ENCODE peak calls at places on chromosomes 12 and 14, in nine cellular contexts. H is cardiac fibroblast, F is hypothalamus, B is endothelial cell, K is epithelial cell of esophagus, N is AG04449, I is AG08395, C is cerebellum, E is hepatocyte. G is an unnamed sample.

GRCh38 chr12:114812384-114812783 is 128.4 kb upstream of the TBX3 start:
- DNase-seq in I (no peak), H (no peak), N (no peak), C (no peak), E (no peak), F (no peak), B (no peak), K (no peak), G (no peak)

GRCh38 chr12:95784286-95784685 is 6.3 kb downstream of the NTN4 start:
- DNase-seq in K (peak; percentile 46), H (peak; percentile 76), E (no peak), I (no peak), C (no peak), F (no peak), B (no peak), N (no peak), G (peak; percentile 37)

GRCh38 chr14:100109594-100109955 is 44.4 kb downstream of the EVL start:
- DNase-seq in E (no peak), F (no peak), H (no peak), N (no peak), K (no peak), C (no peak), I (no peak), B (no peak), G (no peak)

GRCh38 chr14:32343926-32344430 is 14.9 kb downstream of the AKAP6 start:
- DNase-seq in F (no peak), H (no peak), C (no peak), B (no peak), N (no peak), K (peak; percentile 94), I (no peak), E (no peak), G (no peak)

GRCh38 chr12:116601524-116601923 is 42.3 kb downstream of the MAP1LC3B2 start:
- DNase-seq in B (no peak), E (no peak), C (no peak), N (no peak), F (no peak), H (peak; percentile 73), K (peak; percentile 74), I (no peak), G (no peak)

GRCh38 chr12:28780096-28780495 is 369.0 kb upstream of the FAR2 start:
- DNase-seq in N (peak; percentile 21), K (peak; percentile 70), B (no peak), F (no peak), C (no peak), H (peak; percentile 87), E (peak; percentile 30), I (peak; percentile 62), G (peak; percentile 28)

GRCh38 chr12:61546296-61546695 is 713.9 kb upstream of the USP15 start:
- DNase-seq in H (no peak), E (peak; percentile 28), I (no peak), B (no peak), C (no peak), K (peak; percentile 83), N (no peak), F (no peak), G (no peak)

GRCh38 chr14:25237845-25238244 is 187.9 kb upstream of the STXBP6 start:
- DNase-seq in H (peak; percentile 1), I (no peak), E (peak; percentile 49), K (peak; percentile 24), B (peak; percentile 51), N (no peak), F (no peak), C (no peak), G (peak; percentile 43)

GRCh38 chr12:40907115-40907521 is 214.9 kb downstream of the CNTN1 start:
- DNase-seq in B (no peak), E (peak; percentile 5), K (peak; percentile 86), H (no peak), F (no peak), C (no peak), N (no peak), I (no peak), G (peak; percentile 42)

GRCh38 chr12:1001507-1001906 is 10.5 kb downstream of the ERC1 start:
- DNase-seq in E (no peak), K (no peak), I (no peak), F (no peak), H (no peak), N (no peak), B (no peak), C (no peak), G (no peak)

GRCh38 chr12:124520896-124521295 is 46.5 kb downstream of the NCOR2 start:
- DNase-seq in K (no peak), B (peak; percentile 68), N (no peak), E (no peak), H (no peak), I (no peak), F (no peak), C (no peak), G (no peak)

GRCh38 chr12:124568431-124569374 is 1.3 kb upstream of the NCOR2 start:
- DNase-seq in B (no peak), I (peak; percentile 91), F (no peak), K (peak; percentile 58), E (peak; percentile 80), C (no peak), N (peak; percentile 86), H (peak; percentile 93), G (peak; percentile 96)

GRCh38 chr14:45267084-45267483 is 14.1 kb upstream of the MIS18BP1 start:
- DNase-seq in H (no peak), F (no peak), K (no peak), B (no peak), N (no peak), I (no peak), C (no peak), E (no peak), G (no peak)

GRCh38 chr14:69269381-69269780 is 9.4 kb downstream of the GALNT16 start:
- DNase-seq in B (no peak), H (no peak), E (no peak), I (no peak), K (no peak), F (no peak), C (no peak), N (no peak), G (no peak)

GRCh38 chr14:77040995-77041744 is 12.7 kb upstream of the IRF2BPL start:
- DNase-seq in E (no peak), K (no peak), I (no peak), F (no peak), B (no peak), C (no peak), N (no peak), H (no peak), G (peak; percentile 14)

GRCh38 chr14:45181329-45181728 is 45.6 kb downstream of the FANCM start:
- DNase-seq in C (no peak), B (no peak), I (no peak), H (peak; percentile 49), E (no peak), N (no peak), K (peak; percentile 6), F (no peak), G (peak; percentile 19)

GRCh38 chr14:105971593-105972500 is 445.5 kb downstream of the TMEM121 start:
- DNase-seq in K (no peak), H (no peak), B (no peak), N (no peak), F (no peak), I (no peak), E (no peak), C (no peak), G (no peak)

GRCh38 chr12:131947482-131948027 is 2.2 kb upstream of the EP400 start:
- DNase-seq in E (no peak), N (no peak), B (no peak), I (no peak), H (no peak), C (no peak), K (no peak), F (no peak), G (no peak)

GRCh38 chr14:52189330-52189729 is 78.2 kb upstream of the PTGDR start:
- DNase-seq in E (no peak), K (no peak), H (no peak), C (no peak), I (no peak), B (no peak), F (no peak), N (no peak), G (no peak)

GRCh38 chr12:31021809-31022492 is 51.7 kb upstream of the DDX11 start:
- DNase-seq in F (no peak), E (no peak), I (no peak), B (no peak), C (no peak), N (no peak), H (no peak), K (peak; percentile 10), G (peak; percentile 27)

GRCh38 chr12:102568151-102568815 is 87.9 kb upstream of the IGF1 start:
- DNase-seq in H (no peak), F (no peak), C (no peak), N (no peak), K (no peak), B (no peak), E (no peak), I (no peak), G (peak; percentile 2)

GRCh38 chr12:27244680-27245005 is 557 bp downstream of the STK38L start:
- DNase-seq in C (no peak), K (peak; percentile 53), N (no peak), H (peak; percentile 67), I (no peak), B (no peak), F (no peak), E (no peak), G (no peak)

GRCh38 chr12:131402781-131403396 is 308.0 kb upstream of the SFSWAP start:
- DNase-seq in H (no peak), N (no peak), C (no peak), I (no peak), F (no peak), B (no peak), E (no peak), K (no peak), G (no peak)

GRCh38 chr12:90999946-91000345 is 4.8 kb downstream of the EPYC start:
- DNase-seq in B (no peak), E (no peak), I (no peak), C (no peak), N (no peak), F (no peak), H (peak; percentile 11), K (peak; percentile 57), G (peak; percentile 44)

GRCh38 chr12:44227601-44228000 is 391.7 kb downstream of the TMEM117 start:
- DNase-seq in E (no peak), C (no peak), B (no peak), F (no peak), H (no peak), N (no peak), K (peak; percentile 22), I (no peak), G (no peak)

GRCh38 chr12:9378430-9378835 is 170.2 kb upstream of the PZP start:
- DNase-seq in E (no peak), C (no peak), N (no peak), H (no peak), F (no peak), K (peak; percentile 68), I (no peak), B (peak; percentile 54), G (peak; percentile 18)

GRCh38 chr12:112837629-112838191 is 46.2 kb downstream of the RPH3A start:
- DNase-seq in H (peak; percentile 80), I (peak; percentile 31), F (no peak), N (no peak), C (no peak), B (no peak), E (peak; percentile 32), K (peak; percentile 87), G (no peak)

G was measured in astrocyte of the hippocampus.